ENCODE peak calls at places on chromosomes 3 and 15, in seven cellular contexts. C, S, A, P, N, M and Y are unnamed samples.
A peak's percentile ranks its signal among the peaks of the same experiment; 100 is the strongest.

GRCh38 chr3:10816019-10816862 is at the start of gene SLC6A11:
- DNase-seq in S (no peak), A (peak; percentile 46), N (no peak), P (no peak), M (no peak), C (no peak), Y (no peak)

GRCh38 chr3:134609821-134610454 is 40.9 kb downstream of the KY start:
- DNase-seq in C (peak; percentile 30), M (no peak), N (no peak), P (no peak), A (no peak), S (no peak), Y (no peak)

GRCh38 chr3:58998476-58999117 is 51.2 kb downstream of the CFAP20DC start:
- DNase-seq in A (no peak), C (no peak), S (no peak), N (no peak), P (no peak), M (no peak), Y (no peak)

GRCh38 chr3:73472429-73472828 is 152.3 kb downstream of the PDZRN3 start:
- DNase-seq in N (no peak), S (no peak), M (no peak), P (no peak), C (peak; percentile 57), A (no peak), Y (no peak)

GRCh38 chr15:75620776-75621536 is 4.6 kb downstream of the SNUPN start:
- DNase-seq in S (no peak), C (no peak), M (no peak), N (peak; percentile 59), A (no peak), P (no peak), Y (no peak)

GRCh38 chr15:73249499-73249898 is 119.3 kb downstream of the HCN4 start:
- DNase-seq in P (no peak), C (no peak), N (no peak), M (no peak), S (no peak), A (no peak), Y (no peak)

GRCh38 chr15:48940508-48940907 is 23.2 kb downstream of the SHC4 start:
- DNase-seq in C (no peak), M (no peak), A (no peak), P (no peak), N (no peak), S (no peak), Y (no peak)

GRCh38 chr3:152121292-152121654 is 147.5 kb upstream of the MBNL1 start:
- DNase-seq in M (no peak), C (no peak), N (no peak), P (no peak), S (no peak), A (no peak), Y (no peak)

GRCh38 chr3:141900343-141900742 is 23.9 kb downstream of the ATP1B3 start:
- DNase-seq in N (no peak), M (no peak), A (no peak), S (no peak), C (no peak), P (no peak), Y (no peak)

GRCh38 chr3:109927161-109927560 is 589.8 kb upstream of the DPPA4 start:
- DNase-seq in N (peak; percentile 4), S (no peak), A (no peak), P (no peak), M (no peak), C (no peak), Y (no peak)

GRCh38 chr15:70272565-70273355 is 175.0 kb upstream of the TLE3 start:
- DNase-seq in P (no peak), M (no peak), S (no peak), C (no peak), N (no peak), A (no peak), Y (no peak)

GRCh38 chr3:51705276-51706020 is 1.4 kb upstream of the GRM2 start:
- DNase-seq in P (no peak), S (no peak), A (no peak), C (no peak), M (no peak), N (no peak), Y (no peak)

GRCh38 chr3:127717357-127718243 is 44.8 kb downstream of the ABTB1 start:
- DNase-seq in P (no peak), N (no peak), S (no peak), C (no peak), A (no peak), M (no peak), Y (no peak)

GRCh38 chr15:65925338-65925737 is 56.0 kb downstream of the RAB11A start:
- DNase-seq in M (no peak), P (no peak), N (no peak), A (no peak), C (no peak), S (no peak), Y (no peak)

GRCh38 chr3:99287876-99288275 is 350.5 kb upstream of the COL8A1 start:
- DNase-seq in P (no peak), A (no peak), N (no peak), S (no peak), M (no peak), C (no peak), Y (no peak)

GRCh38 chr3:125115640-125116039 is 59.8 kb upstream of the HEG1 start:
- DNase-seq in M (no peak), N (no peak), A (no peak), P (no peak), S (no peak), C (no peak), Y (no peak)

GRCh38 chr15:82539690-82540054 is 585 bp downstream of the RPS17 start:
- DNase-seq in N (no peak), A (no peak), P (no peak), S (no peak), M (no peak), C (no peak), Y (peak; percentile 39)